ENCODE peak calls at places on chromosomes 7 and 10, in seven cellular contexts. N is lung, K is OCI-LY7, E is kidney, A is H1, O is lower lobe of right lung, U is breast epithelium. B is an unnamed sample.

GRCh38 chr10:129631011-129631410 is 164.0 kb downstream of the MGMT start:
- DNase-seq in N (no peak), K (no peak), E (no peak), A (no peak), O (no peak), U (no peak), B (no peak)

GRCh38 chr10:23981520-23982309 is 227.2 kb upstream of the KIAA1217 start:
- DNase-seq in N (no peak), K (no peak), E (no peak), A (no peak), O (no peak), U (no peak), B (no peak)

GRCh38 chr7:4103352-4104091 is 578.6 kb upstream of the FOXK1 start:
- DNase-seq in N (no peak), K (peak), E (no peak), A (no peak), O (no peak), U (no peak), B (no peak)

GRCh38 chr10:29839826-29840515 is 205.2 kb upstream of the SVIL start:
- DNase-seq in N (peak), K (no peak), E (no peak), A (no peak), O (peak), U (peak), B (no peak)

GRCh38 chr10:14499610-14499904 is 168.8 kb upstream of the FRMD4A start:
- DNase-seq in N (no peak), K (no peak), E (no peak), A (no peak), O (no peak), U (no peak), B (no peak)

GRCh38 chr10:13769926-13770325 is 183.2 kb downstream of the PRPF18 start:
- DNase-seq in N (no peak), K (no peak), E (no peak), A (no peak), O (no peak), U (peak), B (no peak)

GRCh38 chr7:41046221-41046761 is 656.6 kb downstream of the INHBA start:
- DNase-seq in N (no peak), K (no peak), E (no peak), A (no peak), O (no peak), U (no peak), B (no peak)

GRCh38 chr10:46550076-46550790 is 6.2 kb downstream of the GPRIN2 start:
- DNase-seq in N (peak), K (no peak), E (peak), A (no peak), O (peak), U (no peak), B (no peak)

GRCh38 chr10:28375399-28376354 is 72.8 kb upstream of the MPP7 start:
- DNase-seq in N (peak), K (no peak), E (no peak), A (no peak), O (peak), U (no peak), B (no peak)

GRCh38 chr7:124351950-124352349 is 319.1 kb upstream of the TMEM229A start:
- DNase-seq in N (no peak), K (no peak), E (no peak), A (no peak), O (no peak), U (no peak), B (no peak)

GRCh38 chr7:47572939-47573757 is 8.8 kb downstream of the TNS3 start:
- DNase-seq in N (no peak), K (no peak), E (no peak), A (no peak), O (no peak), U (no peak), B (no peak)

GRCh38 chr7:122827763-122828162 is 58.5 kb downstream of the CADPS2 start:
- DNase-seq in N (no peak), K (no peak), E (no peak), A (no peak), O (no peak), U (no peak), B (no peak)

GRCh38 chr10:94279835-94280709 is 82.7 kb downstream of the NOC3L start:
- DNase-seq in N (peak), K (peak), E (no peak), A (peak), O (peak), U (no peak), B (peak)

GRCh38 chr10:70518695-70519094 is 40.1 kb downstream of the PALD1 start:
- DNase-seq in N (no peak), K (no peak), E (no peak), A (no peak), O (no peak), U (no peak), B (no peak)

GRCh38 chr7:34445653-34446052 is 212.4 kb upstream of the NPSR1 start:
- DNase-seq in N (no peak), K (no peak), E (no peak), A (no peak), O (no peak), U (no peak), B (no peak)

GRCh38 chr7:92404170-92404614 is 43.1 kb upstream of the GATAD1 start:
- DNase-seq in N (no peak), K (no peak), E (no peak), A (no peak), O (no peak), U (no peak), B (no peak)

GRCh38 chr10:51900180-51900579 is 200.8 kb upstream of the CSTF2T start:
- DNase-seq in N (no peak), K (no peak), E (no peak), A (no peak), O (no peak), U (no peak), B (no peak)

GRCh38 chr10:133124357-133125211 is 35.4 kb upstream of the KNDC1 start:
- DNase-seq in N (no peak), K (no peak), E (peak), A (no peak), O (peak), U (no peak), B (no peak)

GRCh38 chr10:77836299-77836820 is 90.2 kb downstream of the DLG5 start:
- DNase-seq in N (peak), K (peak), E (peak), A (no peak), O (peak), U (peak), B (no peak)

GRCh38 chr7:44308741-44309270 is 16.6 kb downstream of the CAMK2B start:
- DNase-seq in N (peak), K (no peak), E (no peak), A (no peak), O (no peak), U (peak), B (no peak)

GRCh38 chr10:10975647-10976046 is 42.0 kb upstream of the CELF2 start:
- DNase-seq in N (no peak), K (no peak), E (no peak), A (no peak), O (no peak), U (no peak), B (no peak)

GRCh38 chr10:117553815-117554172 is 11.2 kb downstream of the EMX2 start:
- DNase-seq in N (no peak), K (no peak), E (no peak), A (no peak), O (no peak), U (no peak), B (no peak)

GRCh38 chr10:48526846-48527505 is 77.9 kb downstream of the ARHGAP22 start:
- DNase-seq in N (no peak), K (no peak), E (no peak), A (no peak), O (no peak), U (no peak), B (no peak)

GRCh38 chr10:44967596-44967995 is 8.0 kb downstream of the RASSF4 start:
- DNase-seq in N (no peak), K (no peak), E (no peak), A (no peak), O (no peak), U (no peak), B (no peak)

GRCh38 chr10:62250594-62251198 is 17.9 kb downstream of the RTKN2 start:
- DNase-seq in N (no peak), K (no peak), E (no peak), A (no peak), O (no peak), U (no peak), B (no peak)

GRCh38 chr7:134845461-134845860 is 66.0 kb downstream of the CALD1 start:
- DNase-seq in N (no peak), K (peak), E (no peak), A (no peak), O (no peak), U (no peak), B (no peak)

GRCh38 chr10:12934777-12935176 is 66.7 kb downstream of the CCDC3 start:
- DNase-seq in N (no peak), K (no peak), E (no peak), A (no peak), O (no peak), U (no peak), B (no peak)

GRCh38 chr10:103814626-103815370 is 40.6 kb downstream of the SH3PXD2A start:
- DNase-seq in N (no peak), K (no peak), E (no peak), A (no peak), O (no peak), U (no peak), B (no peak)

GRCh38 chr10:116038259-116038658 is 234.7 kb downstream of the GFRA1 start:
- DNase-seq in N (peak), K (no peak), E (no peak), A (no peak), O (no peak), U (peak), B (no peak)

GRCh38 chr10:66586073-66586472 is 339.8 kb upstream of the LRRTM3 start:
- DNase-seq in N (no peak), K (no peak), E (no peak), A (no peak), O (no peak), U (no peak), B (no peak)

GRCh38 chr10:79249156-79250121 is 97.8 kb upstream of the PPIF start:
- DNase-seq in N (no peak), K (peak), E (no peak), A (no peak), O (no peak), U (no peak), B (no peak)

GRCh38 chr7:36984710-36985308 is 260.5 kb upstream of the AOAH start:
- DNase-seq in N (no peak), K (peak), E (no peak), A (no peak), O (no peak), U (no peak), B (no peak)

GRCh38 chr10:44386546-44387052 is 1.7 kb upstream of the CXCL12 start:
- DNase-seq in N (no peak), K (peak), E (peak), A (no peak), O (no peak), U (no peak), B (no peak)

GRCh38 chr7:43138710-43139601 is 26.5 kb downstream of the HECW1 start:
- DNase-seq in N (no peak), K (no peak), E (no peak), A (no peak), O (no peak), U (no peak), B (no peak)
- H3K27ac ChIP-seq in N (no peak), K (no peak), E (no peak), A (no peak), O (no peak), U (no peak), B (no peak)

GRCh38 chr10:121460733-121461132 is 137.5 kb downstream of the FGFR2 start:
- DNase-seq in N (no peak), K (no peak), E (no peak), A (no peak), O (no peak), U (no peak), B (no peak)

GRCh38 chr10:121457729-121458128 is 140.5 kb downstream of the FGFR2 start:
- DNase-seq in N (no peak), K (no peak), E (no peak), A (no peak), O (no peak), U (no peak), B (no peak)

GRCh38 chr10:121461307-121461706 is 136.9 kb downstream of the FGFR2 start:
- DNase-seq in N (no peak), K (no peak), E (no peak), A (no peak), O (no peak), U (no peak), B (no peak)

GRCh38 chr10:121459279-121459764 is 138.9 kb downstream of the FGFR2 start:
- DNase-seq in N (no peak), K (no peak), E (no peak), A (no peak), O (no peak), U (no peak), B (no peak)

DNA sequence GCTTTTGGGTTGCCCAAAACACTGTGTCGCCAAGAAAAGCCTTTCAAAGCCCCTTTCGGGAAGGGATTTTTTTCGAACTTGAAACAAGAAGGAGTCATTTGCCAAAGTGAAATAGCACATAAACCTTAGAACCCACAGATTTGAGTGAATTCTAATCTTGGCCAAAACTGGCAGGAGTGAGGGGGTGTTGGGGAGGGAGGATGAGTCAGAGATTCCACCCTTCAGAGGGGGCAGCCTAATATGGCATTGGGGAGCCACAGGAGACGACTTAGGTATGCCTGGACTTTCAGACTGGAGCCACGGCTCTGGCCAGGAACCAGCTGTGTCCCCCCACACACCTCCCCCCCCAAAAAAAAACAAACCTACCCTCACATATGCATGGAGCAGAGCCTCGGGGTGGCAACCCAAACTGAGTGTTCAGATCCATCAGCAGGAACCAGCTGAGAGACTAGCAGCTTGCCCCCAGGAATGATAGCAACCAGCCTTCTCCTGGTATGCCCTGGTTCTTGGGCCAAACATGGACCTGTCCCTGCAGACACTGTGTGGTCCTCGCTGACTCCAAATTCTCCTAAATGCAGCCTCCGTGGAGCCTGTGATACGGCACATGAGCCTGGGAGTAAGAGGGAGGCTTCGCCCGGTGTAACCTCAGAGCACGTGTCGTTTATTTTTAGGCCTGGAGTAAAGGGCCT is 138.3 kb downstream of the FGFR2 start:
- DNase-seq in N (no peak), K (no peak), E (no peak), A (peak), O (no peak), U (peak), B (no peak)
- H3K27ac ChIP-seq in N (no peak), K (no peak), E (no peak), A (no peak), O (no peak), U (peak), B (no peak)

GRCh38 chr10:3178070-3178469 is 5.5 kb upstream of the PITRM1 start:
- DNase-seq in N (no peak), K (no peak), E (no peak), A (no peak), O (no peak), U (no peak), B (no peak)

GRCh38 chr10:3180361-3180760 is 7.8 kb upstream of the PITRM1 start:
- DNase-seq in N (no peak), K (no peak), E (no peak), A (no peak), O (no peak), U (no peak), B (no peak)

GRCh38 chr10:3173173-3173878 is 744 bp upstream of the PITRM1 start:
- DNase-seq in N (peak), K (peak), E (no peak), A (peak), O (peak), U (no peak), B (no peak)

DNA sequence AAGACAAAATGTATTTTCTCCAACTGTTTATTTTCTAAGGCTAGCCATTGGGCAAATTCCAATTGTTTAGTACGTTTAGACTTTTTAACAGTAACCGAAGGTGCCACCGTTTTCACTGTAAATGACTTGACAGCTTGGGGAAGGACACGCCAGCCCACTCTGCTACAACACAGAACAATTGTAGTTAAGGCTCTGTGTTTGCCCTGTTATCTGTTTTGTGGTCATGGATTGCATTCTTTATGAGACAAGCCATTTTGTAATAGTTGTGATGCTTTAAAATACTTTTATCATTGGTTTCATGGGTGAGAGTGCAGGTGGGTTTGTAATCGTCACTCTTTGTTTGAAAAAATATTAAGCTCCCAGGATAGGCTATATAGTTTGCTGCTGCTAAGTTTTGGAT is 6.6 kb upstream of the PITRM1 start:
- DNase-seq in N (no peak), K (no peak), E (no peak), A (no peak), O (no peak), U (no peak), B (no peak)
- H3K27ac ChIP-seq in N (no peak), K (no peak), E (no peak), A (no peak), O (no peak), U (no peak), B (no peak)

GRCh38 chr10:4868357-4868657 is 42.3 kb downstream of the AKR1E2 start:
- DNase-seq in N (no peak), K (no peak), E (no peak), A (no peak), O (no peak), U (no peak), B (no peak)
- H3K27ac ChIP-seq in N (no peak), K (no peak), E (no peak), A (no peak), O (no peak), U (no peak), B (no peak)

GRCh38 chr7:139711991-139712753 is 65.6 kb downstream of the HIPK2 start:
- DNase-seq in N (no peak), K (no peak), E (no peak), A (no peak), O (no peak), U (no peak), B (no peak)
- H3K27ac ChIP-seq in N (no peak), K (no peak), E (no peak), A (peak), O (no peak), U (peak), B (peak)

GRCh38 chr7:158811461-158811860 is 17.8 kb downstream of the ESYT2 start:
- DNase-seq in N (peak), K (no peak), E (no peak), A (no peak), O (no peak), U (no peak), B (no peak)
- H3K27ac ChIP-seq in N (peak), K (no peak), E (no peak), A (no peak), O (peak), U (peak), B (no peak)

GRCh38 chr7:2193575-2194305 is 39.0 kb downstream of the MAD1L1 start:
- DNase-seq in N (no peak), K (no peak), E (no peak), A (no peak), O (no peak), U (no peak), B (no peak)
- H3K27ac ChIP-seq in N (no peak), K (no peak), E (no peak), A (no peak), O (no peak), U (no peak), B (no peak)

B was measured in substantia nigra.